ENCODE peak calls at places on chromosomes 13 and 19, in eight cellular contexts. X is tibial nerve, I is transverse colon, S is SK-N-SH, J is ovary, K is stomach, C is HepG2, G is GM12878. O is an unnamed sample. For H3K36me3 and H3K4me1, the result is how much of the 10 kb centered on the place peaks cover.

GRCh38 chr13:76023644-76024043 is 387.5 kb downstream of the LMO7 start:
- DNase-seq in X (no peak), I (no peak), S (no peak), J (no peak), K (no peak), C (no peak), G (no peak), O (no peak)

GRCh38 chr19:29294343-29294811 is 81.4 kb upstream of the UQCRFS1 start:
- DNase-seq in X (no peak), I (no peak), S (no peak), J (no peak), K (no peak), C (no peak), G (no peak), O (no peak)

GRCh38 chr19:35044317-35045117 is 3.0 kb downstream of the HPN start:
- DNase-seq in X (peak), I (peak), S (peak), J (peak), K (peak), C (peak), G (no peak), O (no peak)

GRCh38 chr19:38095411-38096308 is 128.4 kb downstream of the DPF1 start:
- DNase-seq in X (peak), I (peak), S (peak), J (peak), K (peak), C (peak), G (peak), O (peak)

GRCh38 chr19:49663224-49663623 is 2.4 kb downstream of the IRF3 start:
- DNase-seq in X (no peak), I (no peak), S (no peak), J (no peak), K (no peak), C (no peak), G (no peak), O (no peak)

GRCh38 chr13:110914293-110915056 is 394 bp downstream of the ANKRD10 start:
- DNase-seq in X (peak), I (peak), S (peak), J (peak), K (peak), C (peak), G (no peak), O (peak)

GRCh38 chr13:96575423-96576320 is 418.6 kb downstream of the OXGR1 start:
- DNase-seq in X (no peak), I (no peak), S (no peak), J (no peak), K (no peak), C (no peak), G (no peak), O (peak)

GRCh38 chr13:20869540-20869939 is 33.0 kb downstream of the XPO4 start:
- DNase-seq in X (no peak), I (no peak), S (peak), J (no peak), K (no peak), C (no peak), G (no peak), O (no peak)

GRCh38 chr13:54232700-54233099 is 1204.1 kb downstream of the OLFM4 start:
- DNase-seq in X (no peak), I (no peak), S (no peak), J (no peak), K (no peak), C (no peak), G (no peak), O (no peak)

GRCh38 chr19:38425810-38426466 is at the start of gene RASGRP4:
- DNase-seq in X (no peak), I (peak), S (no peak), J (no peak), K (no peak), C (no peak), G (no peak), O (no peak)

GRCh38 chr19:45113628-45114027 is 20.6 kb downstream of the PPP1R37 start:
- DNase-seq in X (no peak), I (peak), S (no peak), J (no peak), K (peak), C (peak), G (no peak), O (no peak)

GRCh38 chr13:50080158-50080855 is 65.1 kb downstream of the KCNRG start:
- DNase-seq in X (no peak), I (peak), S (peak), J (no peak), K (no peak), C (peak), G (no peak), O (no peak)

GRCh38 chr13:86655561-86655960 is 856.3 kb upstream of the SLITRK6 start:
- DNase-seq in X (no peak), I (no peak), S (no peak), J (no peak), K (no peak), C (no peak), G (no peak), O (no peak)

GRCh38 chr13:49669735-49670309 is 21.5 kb downstream of the EBPL start:
- DNase-seq in X (no peak), I (peak), S (peak), J (peak), K (peak), C (peak), G (no peak), O (no peak)

DNA sequence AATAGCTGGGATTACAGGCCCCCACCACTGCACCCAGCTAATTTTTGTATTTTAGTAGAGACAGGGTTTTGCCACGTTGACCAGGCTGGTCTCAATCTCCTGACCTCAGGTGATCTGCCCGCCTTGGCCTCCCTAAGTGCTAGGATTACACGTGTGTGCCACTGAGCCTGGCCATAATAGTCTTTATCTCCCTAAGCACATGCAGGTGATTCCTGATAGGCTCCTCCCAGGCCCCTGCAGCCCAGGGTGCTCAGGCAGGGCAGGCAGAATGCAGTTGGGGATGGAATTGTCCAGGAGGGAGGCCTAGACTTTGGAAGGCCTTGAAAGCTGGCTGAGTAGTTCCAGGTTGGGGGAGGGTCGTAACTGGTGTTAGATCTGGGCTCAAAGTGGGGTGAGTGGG is 8.5 kb downstream of the ZNF526 start:
- DNase-seq in X (no peak), I (no peak), S (no peak), J (no peak), K (no peak), C (no peak), G (no peak), O (no peak)
- H3K36me3 ChIP-seq in X (under half), I (under half), S (under half), J (under half), K (half or more), C (half or more), G (under half), O (half or more)

GRCh38 chr19:5191091-5191490 is 149.5 kb downstream of the PTPRS start:
- DNase-seq in X (no peak), I (no peak), S (no peak), J (no peak), K (no peak), C (no peak), G (no peak), O (no peak)
- H3K4me1 ChIP-seq in X (under half), I (under half), S (under half), J (under half), K (under half), C (under half), G (under half), O (under half)

GRCh38 chr19:2477732-2478191 is 1.8 kb downstream of the GADD45B start:
- DNase-seq in X (no peak), I (peak), S (no peak), J (no peak), K (no peak), C (no peak), G (no peak), O (no peak)
- TF ChIP-seq EP300 in X (no peak), I (no peak), S (no peak), J (no peak), K (no peak), C (no peak), G (no peak), O (no peak)

GRCh38 chr19:31112158-31112557 is 237.1 kb downstream of the TSHZ3 start:
- DNase-seq in X (no peak), I (no peak), S (no peak), J (no peak), K (no peak), C (no peak), G (no peak), O (no peak)

GRCh38 chr19:31109626-31110025 is 239.6 kb downstream of the TSHZ3 start:
- DNase-seq in X (no peak), I (no peak), S (peak), J (no peak), K (no peak), C (no peak), G (no peak), O (no peak)

GRCh38 chr19:31113250-31113685 is 236.0 kb downstream of the TSHZ3 start:
- DNase-seq in X (no peak), I (no peak), S (no peak), J (no peak), K (no peak), C (no peak), G (no peak), O (no peak)

GRCh38 chr19:31110331-31110730 is 238.9 kb downstream of the TSHZ3 start:
- DNase-seq in X (no peak), I (no peak), S (peak), J (no peak), K (no peak), C (no peak), G (no peak), O (no peak)

DNA sequence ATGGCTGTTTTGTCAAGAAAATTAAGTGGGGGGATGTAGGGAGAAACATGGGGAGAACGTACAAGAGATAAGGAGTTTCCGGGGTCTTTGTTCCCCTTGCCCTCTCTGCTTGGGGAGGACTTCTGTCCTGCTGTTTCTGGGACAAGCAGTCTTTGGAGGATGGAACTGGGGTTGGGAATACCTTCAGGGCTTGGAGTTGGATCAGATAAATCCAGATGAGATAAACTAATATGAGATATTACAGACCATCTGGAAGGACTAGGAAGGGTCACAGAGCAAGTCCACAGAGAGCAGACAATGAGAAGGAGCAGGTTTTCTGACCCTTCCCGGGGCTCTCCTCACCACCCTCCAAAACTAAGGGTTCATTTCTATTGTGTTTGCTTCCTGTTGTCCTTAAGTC is 237.5 kb downstream of the TSHZ3 start:
- DNase-seq in X (no peak), I (no peak), S (no peak), J (no peak), K (no peak), C (no peak), G (no peak), O (no peak)
- H3K36me3 ChIP-seq in X (under half), I (under half), S (under half), J (under half), K (under half), C (under half), G (under half), O (under half)

GRCh38 chr19:10566658-10567410 is 1.0 kb upstream of the KRI1 start:
- DNase-seq in X (no peak), I (peak), S (no peak), J (peak), K (no peak), C (no peak), G (peak), O (no peak)
- H3K4me1 ChIP-seq in X (under half), I (under half), S (under half), J (under half), K (under half), C (under half), G (under half), O (under half)

GRCh38 chr13:30808600-30808999 is 73.3 kb downstream of the ALOX5AP start:
- DNase-seq in X (no peak), I (no peak), S (no peak), J (no peak), K (no peak), C (no peak), G (no peak), O (no peak)
- TF ChIP-seq EP300 in X (no peak), I (no peak), S (no peak), J (no peak), K (no peak), C (no peak), G (no peak), O (no peak)